ENCODE peak calls at places on chromosome X, in seven cellular contexts. E is A549, A is ovary, C is breast epithelium, B is GM12878, Z is uterus, N is transverse colon. M is an unnamed sample.

GRCh38 chrX:18640686-18641085 is 31.2 kb downstream of the RS1 start:
- DNase-seq in C (no peak), B (no peak), Z (no peak), N (no peak), E (no peak), A (no peak), M (no peak)

GRCh38 chrX:150211988-150212387 is 151.1 kb upstream of the MAMLD1 start:
- DNase-seq in Z (no peak), N (no peak), E (no peak), A (no peak), B (no peak), C (no peak), M (no peak)

GRCh38 chrX:37361596-37361995 is 12.4 kb downstream of the PRRG1 start:
- DNase-seq in E (no peak), N (no peak), B (no peak), Z (no peak), C (no peak), A (no peak), M (no peak)

GRCh38 chrX:38052096-38052495 is 45.7 kb downstream of the SYTL5 start:
- DNase-seq in A (no peak), E (no peak), B (no peak), C (no peak), Z (no peak), N (no peak), M (peak)

GRCh38 chrX:39445336-39445735 is 644.1 kb downstream of the MID1IP1 start:
- DNase-seq in N (peak), B (no peak), C (no peak), Z (no peak), A (no peak), E (no peak), M (peak)

GRCh38 chrX:12988797-12989196 is 13.9 kb downstream of the TMSB4X start:
- DNase-seq in A (no peak), N (no peak), E (peak), C (no peak), Z (no peak), B (no peak), M (no peak)

GRCh38 chrX:106726485-106727437 is at the start of gene RNF128:
- DNase-seq in E (peak), A (peak), B (no peak), Z (no peak), N (peak), C (peak), M (no peak)

GRCh38 chrX:45860450-45860849 is 659.8 kb upstream of the DIPK2B start:
- DNase-seq in Z (no peak), E (no peak), A (no peak), B (no peak), N (no peak), C (no peak), M (no peak)

GRCh38 chrX:115690554-115691216 is 129.7 kb downstream of the PLS3 start:
- DNase-seq in E (peak), A (peak), Z (peak), C (no peak), B (peak), N (peak), M (peak)

GRCh38 chrX:138858438-138858837 is 146.9 kb upstream of the FGF13 start:
- DNase-seq in Z (no peak), E (no peak), C (no peak), A (no peak), N (no peak), B (no peak), M (no peak)

GRCh38 chrX:119181491-119181890 is 53.9 kb upstream of the KIAA1210 start:
- DNase-seq in E (peak), N (peak), B (no peak), C (no peak), Z (no peak), A (no peak), M (no peak)

GRCh38 chrX:108415146-108415545 is 23.1 kb downstream of the COL4A6 start:
- DNase-seq in N (no peak), C (no peak), Z (no peak), B (no peak), A (no peak), E (no peak), M (no peak)

GRCh38 chrX:142089193-142089592 is 115.9 kb downstream of the MAGEC2 start:
- DNase-seq in E (peak), C (no peak), B (no peak), N (no peak), Z (no peak), A (no peak), M (no peak)

GRCh38 chrX:109843963-109844751 is 111.1 kb upstream of the ACSL4 start:
- DNase-seq in B (no peak), E (no peak), Z (no peak), A (no peak), N (no peak), C (no peak), M (no peak)

GRCh38 chrX:44975666-44976263 is 102.8 kb downstream of the KDM6A start:
- DNase-seq in B (no peak), C (no peak), E (no peak), N (no peak), A (no peak), Z (no peak), M (peak)

GRCh38 chrX:120769576-120770341 is 105.9 kb downstream of the CT47B1 start:
- DNase-seq in A (no peak), E (peak), N (no peak), Z (no peak), C (no peak), B (no peak), M (peak)

GRCh38 chrX:45767021-45767491 is 566.4 kb upstream of the DIPK2B start:
- DNase-seq in Z (no peak), B (no peak), E (no peak), N (no peak), C (no peak), A (no peak), M (peak)

GRCh38 chrX:67720344-67720743 is 176.5 kb downstream of the AR start:
- DNase-seq in Z (peak), C (no peak), B (no peak), A (no peak), E (no peak), N (no peak), M (no peak)

GRCh38 chrX:40170830-40171512 is 73.2 kb upstream of the BCOR start:
- DNase-seq in A (peak), N (no peak), E (no peak), Z (peak), B (no peak), C (no peak), M (no peak)

GRCh38 chrX:38868941-38869378 is 67.7 kb downstream of the MID1IP1 start:
- DNase-seq in A (no peak), E (no peak), B (no peak), N (no peak), Z (no peak), C (no peak), M (no peak)

GRCh38 chrX:1424452-1424851 is 28.3 kb downstream of the ASMTL start:
- DNase-seq in E (no peak), C (no peak), A (no peak), N (no peak), B (no peak), Z (no peak), M (no peak)

GRCh38 chrX:110944793-110945466 is 149.3 kb upstream of the CHRDL1 start:
- DNase-seq in E (no peak), A (no peak), Z (no peak), B (no peak), N (no peak), C (no peak), M (no peak)

GRCh38 chrX:155070975-155071693 is at the start of the genes BRCC3, CMC4 and MTCP1:
- DNase-seq in Z (peak), E (peak), B (peak), N (peak), A (peak), C (peak), M (peak)
- TF ChIP-seq POLR2A in Z (peak), E (peak), B (peak), N (peak), A (peak), C (peak), M (peak)

GRCh38 chrX:114050075-114050796 is 533.6 kb upstream of the HTR2C start:
- DNase-seq in E (no peak), B (no peak), C (no peak), A (no peak), Z (no peak), N (no peak), M (no peak)

GRCh38 chrX:114046695-114047279 is 537.1 kb upstream of the HTR2C start:
- DNase-seq in B (no peak), Z (no peak), E (no peak), C (no peak), A (no peak), N (no peak), M (no peak)

GRCh38 chrX:114051667-114052315 is 532.1 kb upstream of the HTR2C start:
- DNase-seq in N (no peak), A (no peak), B (no peak), Z (no peak), E (no peak), C (no peak), M (no peak)

GRCh38 chrX:114049063-114049462 is 534.8 kb upstream of the HTR2C start:
- DNase-seq in B (no peak), E (no peak), C (no peak), N (no peak), Z (no peak), A (no peak), M (no peak)

GRCh38 chrX:114047558-114047957 is 536.3 kb upstream of the HTR2C start:
- DNase-seq in B (no peak), A (no peak), N (no peak), C (no peak), Z (no peak), E (no peak), M (peak)
- TF ChIP-seq POLR2A in B (no peak), A (no peak), N (no peak), C (no peak), Z (no peak), E (no peak), M (no peak)

GRCh38 chrX:11111947-11112346 is 815 bp downstream of the HCCS start:
- DNase-seq in B (no peak), C (no peak), N (peak), Z (no peak), A (no peak), E (no peak), M (no peak)

GRCh38 chrX:11113731-11114130 is 2.6 kb downstream of the HCCS start:
- DNase-seq in E (no peak), Z (no peak), C (no peak), B (no peak), A (no peak), N (no peak), M (no peak)

GRCh38 chrX:11109968-11110367 is 1.2 kb upstream of the HCCS start:
- DNase-seq in B (no peak), A (no peak), N (no peak), E (no peak), C (no peak), Z (no peak), M (no peak)

GRCh38 chrX:11108253-11108941 is 2.7 kb upstream of the HCCS start:
- DNase-seq in B (no peak), A (no peak), N (no peak), Z (no peak), E (no peak), C (no peak), M (no peak)

GRCh38 chrX:11111038-11111851 is at the start of gene HCCS:
- DNase-seq in E (peak), Z (peak), A (peak), B (peak), N (peak), C (peak), M (peak)
- TF ChIP-seq POLR2A in E (peak), Z (peak), A (peak), B (peak), N (peak), C (peak), M (peak)

GRCh38 chrX:140764401-140764919 is 54.9 kb downstream of the LINC00632 start:
- DNase-seq in C (no peak), A (peak), N (no peak), Z (peak), B (no peak), E (no peak), M (no peak)
- TF ChIP-seq POLR2A in C (no peak), A (no peak), N (no peak), Z (no peak), B (no peak), E (peak), M (no peak)

GRCh38 chrX:19840899-19841648 is 46.3 kb downstream of the SH3KBP1 start:
- DNase-seq in A (no peak), C (no peak), E (no peak), N (no peak), B (peak), Z (no peak), M (peak)
- TF ChIP-seq POLR2A in A (no peak), C (no peak), E (no peak), N (no peak), B (peak), Z (no peak), M (peak)

GRCh38 chrX:153597351-153597750 is 1.6 kb downstream of the CCNQ start:
- DNase-seq in N (no peak), E (no peak), C (no peak), A (no peak), B (no peak), Z (no peak), M (no peak)

GRCh38 chrX:153598541-153599191 is at the start of gene CCNQ:
- DNase-seq in E (no peak), C (no peak), A (no peak), B (no peak), Z (no peak), N (peak), M (peak)

GRCh38 chrX:153600032-153600373 is 1.1 kb upstream of the CCNQ start:
- DNase-seq in A (no peak), B (no peak), C (no peak), N (no peak), E (no peak), Z (no peak), M (peak)

GRCh38 chrX:153600921-153601320 is 2.0 kb upstream of the CCNQ start:
- DNase-seq in B (no peak), N (no peak), E (no peak), Z (no peak), A (no peak), C (no peak), M (no peak)

GRCh38 chrX:153599192-153600031 is 473 bp upstream of the CCNQ start:
- DNase-seq in E (peak), Z (peak), B (peak), A (peak), C (peak), N (peak), M (peak)
- TF ChIP-seq POLR2A in E (peak), Z (no peak), B (no peak), A (no peak), C (no peak), N (no peak), M (no peak)

M was measured in erythroblast.